ENCODE peak calls at places on chromosome 12, in ten cellular contexts. E is CD4-positive, alpha-beta T cell; G is body of pancreas; D is activated B cell treated with CpG ODN at 0.5 μM for 24 hours; R is natural killer cell; U is Panc1; K is heart right ventricle; H is HCT116; P is HepG2; Y is right lobe of liver. N is an unnamed sample.

GRCh38 chr12:3046441-3047200 is 30.6 kb upstream of the TSPAN9 start:
- ATAC-seq in E (no peak), G (no peak), D (no peak), R (no peak), U (peak; percentile 55), K (peak; percentile 86), H (peak; percentile 38), P (no peak), Y (no peak), N (no peak)

GRCh38 chr12:46244997-46245396 is 23.8 kb downstream of the SLC38A1 start:
- ATAC-seq in E (no peak), G (no peak), D (no peak), R (no peak), U (no peak), K (no peak), H (no peak), P (no peak), Y (no peak), N (no peak)

GRCh38 chr12:32084017-32084688 is 22.5 kb upstream of the BICD1 start:
- ATAC-seq in E (no peak), G (no peak), D (no peak), R (no peak), U (no peak), K (no peak), H (peak; percentile 47), P (peak; percentile 96), Y (no peak), N (no peak)

GRCh38 chr12:44960856-44961255 is 84.7 kb upstream of the NELL2 start:
- ATAC-seq in E (no peak), G (no peak), D (no peak), R (no peak), U (no peak), K (no peak), H (peak; percentile 98), P (peak; percentile 95), Y (no peak), N (no peak)

GRCh38 chr12:9943244-9943643 is 11.1 kb upstream of the CLEC2A start:
- ATAC-seq in E (peak; percentile 64), G (no peak), D (peak; percentile 82), R (peak; percentile 75), U (no peak), K (no peak), H (no peak), P (no peak), Y (no peak), N (no peak)

GRCh38 chr12:61915420-61915819 is 344.8 kb upstream of the USP15 start:
- ATAC-seq in E (no peak), G (no peak), D (no peak), R (no peak), U (no peak), K (no peak), H (no peak), P (peak; percentile 58), Y (peak; percentile 92), N (no peak)

GRCh38 chr12:16094437-16094836 is 183.0 kb downstream of the SLC15A5 start:
- ATAC-seq in E (no peak), G (no peak), D (no peak), R (no peak), U (no peak), K (no peak), H (no peak), P (no peak), Y (no peak), N (no peak)

GRCh38 chr12:110373025-110373876 is 30.3 kb downstream of the ANAPC7 start:
- ATAC-seq in E (no peak), G (no peak), D (no peak), R (no peak), U (no peak), K (peak; percentile 60), H (no peak), P (no peak), Y (no peak), N (peak; percentile 66)

GRCh38 chr12:119877639-119877948 is 474 bp upstream of the CIT start:
- ATAC-seq in E (no peak), G (no peak), D (no peak), R (no peak), U (peak; percentile 65), K (no peak), H (peak; percentile 61), P (no peak), Y (no peak), N (no peak)

GRCh38 chr12:80846930-80847329 is 90.8 kb downstream of the LIN7A start:
- ATAC-seq in E (no peak), G (no peak), D (no peak), R (no peak), U (no peak), K (no peak), H (no peak), P (no peak), Y (no peak), N (no peak)

GRCh38 chr12:129298921-129299320 is 445.6 kb downstream of the GLT1D1 start:
- ATAC-seq in E (no peak), G (no peak), D (no peak), R (no peak), U (no peak), K (no peak), H (no peak), P (no peak), Y (no peak), N (no peak)

GRCh38 chr12:110353211-110353965 is 50.1 kb downstream of the ANAPC7 start:
- ATAC-seq in E (no peak), G (no peak), D (no peak), R (no peak), U (no peak), K (no peak), H (no peak), P (no peak), Y (no peak), N (no peak)

GRCh38 chr12:82593143-82593542 is 93.6 kb upstream of the TMTC2 start:
- ATAC-seq in E (no peak), G (no peak), D (no peak), R (no peak), U (no peak), K (no peak), H (no peak), P (no peak), Y (no peak), N (no peak)

GRCh38 chr12:117331691-117332090 is 29.7 kb downstream of the NOS1 start:
- ATAC-seq in E (no peak), G (no peak), D (no peak), R (no peak), U (no peak), K (no peak), H (peak; percentile 64), P (peak; percentile 31), Y (no peak), N (no peak)
- TF ChIP-seq CTCF in E (no peak), G (no peak), D (no peak), R (no peak), U (no peak), K (no peak), H (peak; percentile 38), P (peak; percentile 16), Y (no peak), N (no peak)

GRCh38 chr12:57210926-57211700 is 5.5 kb upstream of the NXPH4 start:
- ATAC-seq in E (no peak), G (no peak), D (no peak), R (no peak), U (no peak), K (no peak), H (no peak), P (no peak), Y (no peak), N (no peak)

GRCh38 chr12:57209916-57210315 is 6.7 kb upstream of the NXPH4 start:
- ATAC-seq in E (no peak), G (no peak), D (no peak), R (no peak), U (no peak), K (no peak), H (no peak), P (no peak), Y (no peak), N (no peak)

GRCh38 chr12:57208946-57209282 is 7.7 kb upstream of the NXPH4 start:
- ATAC-seq in E (no peak), G (no peak), D (no peak), R (no peak), U (no peak), K (peak; percentile 58), H (no peak), P (no peak), Y (no peak), N (no peak)

GRCh38 chr12:57211791-57212700 is 4.5 kb upstream of the NXPH4 start:
- ATAC-seq in E (no peak), G (no peak), D (no peak), R (no peak), U (no peak), K (no peak), H (no peak), P (no peak), Y (no peak), N (no peak)

DNA sequence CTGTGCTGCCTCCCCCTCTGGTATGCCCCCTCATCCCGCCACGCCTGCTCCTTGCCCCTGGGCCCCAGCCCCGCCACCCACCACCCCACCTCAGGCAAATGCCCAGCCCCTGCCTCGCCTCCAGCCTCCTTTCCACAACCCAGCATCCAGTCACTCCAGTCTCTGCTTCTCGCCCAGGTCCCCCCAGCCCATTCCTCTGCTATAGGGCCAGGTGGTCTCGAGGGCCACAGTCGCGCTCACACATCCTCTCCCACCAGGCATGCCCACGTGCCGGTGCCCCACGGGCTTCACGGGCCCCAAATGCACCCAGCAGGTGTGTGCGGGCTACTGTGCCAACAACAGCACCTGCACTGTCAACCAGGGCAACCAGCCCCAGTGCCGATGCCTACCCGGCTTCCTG is 6.1 kb upstream of the NXPH4 start:
- ATAC-seq in E (no peak), G (no peak), D (no peak), R (no peak), U (no peak), K (no peak), H (no peak), P (no peak), Y (no peak), N (no peak)
- TF ChIP-seq CTCF in E (no peak), G (no peak), D (no peak), R (no peak), U (no peak), K (no peak), H (no peak), P (no peak), Y (no peak), N (no peak)

GRCh38 chr12:106118-106561 is 39.6 kb downstream of the IQSEC3 start:
- ATAC-seq in E (no peak), G (no peak), D (peak; percentile 49), R (no peak), U (no peak), K (peak; percentile 84), H (peak; percentile 37), P (peak; percentile 49), Y (peak; percentile 19), N (no peak)
- TF ChIP-seq CTCF in E (no peak), G (no peak), D (no peak), R (no peak), U (no peak), K (no peak), H (peak; percentile 36), P (peak; percentile 8), Y (no peak), N (no peak)

GRCh38 chr12:53971129-53971528 is 1.8 kb upstream of the HOXC11 start:
- ATAC-seq in E (no peak), G (no peak), D (no peak), R (no peak), U (no peak), K (no peak), H (no peak), P (no peak), Y (no peak), N (no peak)
- TF ChIP-seq CTCF in E (no peak), G (no peak), D (no peak), R (no peak), U (no peak), K (no peak), H (no peak), P (no peak), Y (no peak), N (no peak)

GRCh38 chr12:122947352-122947792 is 18.9 kb downstream of the ABCB9 start:
- ATAC-seq in E (no peak), G (peak; percentile 41), D (peak; percentile 51), R (peak; percentile 6), U (no peak), K (peak; percentile 39), H (peak; percentile 1), P (no peak), Y (no peak), N (peak; percentile 52)
- TF ChIP-seq CTCF in E (no peak), G (peak; percentile 19), D (no peak), R (no peak), U (no peak), K (no peak), H (no peak), P (peak; percentile 24), Y (no peak), N (peak; percentile 19)